ENCODE peak calls at places on chromosomes 13 and 19, in ten cellular contexts. Y is CD8-positive, alpha-beta T cell; L is neural progenitor cell; E is fibroblast of lung; X is trophoblast cell; U is suprapubic skin; C is adrenal gland; F is BE2C; H is heart right ventricle; D is psoas muscle. G is an unnamed sample.
A peak's percentile ranks its signal among the peaks of the same experiment; 100 is the strongest.

GRCh38 chr13:20566424-20566916 is 487 bp upstream of the IFT88 start:
- DNase-seq in Y (no peak), L (no peak), E (peak; percentile 62), X (peak; percentile 83), U (no peak), C (peak; percentile 74), F (no peak), H (no peak), D (no peak), G (peak; percentile 87)

GRCh38 chr13:113453962-113454361 is 674 bp upstream of the ADPRHL1 start:
- DNase-seq in Y (no peak), L (no peak), E (peak; percentile 36), X (no peak), U (no peak), C (peak; percentile 7), F (no peak), H (no peak), D (peak; percentile 44), G (no peak)

GRCh38 chr19:5559804-5560133 is 8.0 kb downstream of the TINCR start:
- DNase-seq in Y (no peak), L (no peak), E (no peak), X (no peak), U (no peak), C (no peak), F (no peak), H (no peak), D (no peak), G (peak; percentile 35)

GRCh38 chr19:30898353-30899103 is 450.7 kb downstream of the TSHZ3 start:
- DNase-seq in Y (no peak), L (no peak), E (no peak), X (no peak), U (peak; percentile 15), C (no peak), F (no peak), H (no peak), D (no peak), G (no peak)

GRCh38 chr19:898663-899062 is 5.4 kb downstream of the RNU6-9 start:
- DNase-seq in Y (peak; percentile 56), L (peak; percentile 54), E (no peak), X (peak; percentile 38), U (no peak), C (no peak), F (peak; percentile 71), H (no peak), D (peak; percentile 52), G (peak; percentile 78)

GRCh38 chr19:35206379-35206778 is 22.2 kb downstream of the FAM187B start:
- DNase-seq in Y (peak; percentile 56), L (no peak), E (no peak), X (no peak), U (no peak), C (no peak), F (no peak), H (no peak), D (no peak), G (no peak)

GRCh38 chr19:4870025-4870700 is 2.7 kb upstream of the PLIN3 start:
- DNase-seq in Y (no peak), L (no peak), E (peak; percentile 94), X (peak; percentile 91), U (no peak), C (peak; percentile 88), F (peak; percentile 50), H (no peak), D (peak; percentile 76), G (peak; percentile 91)

GRCh38 chr13:95643471-95643813 is 1.1 kb downstream of the DZIP1 start:
- DNase-seq in Y (no peak), L (peak; percentile 53), E (peak; percentile 60), X (peak; percentile 23), U (no peak), C (no peak), F (peak; percentile 41), H (no peak), D (no peak), G (peak; percentile 71)

GRCh38 chr19:5141278-5141925 is 172.5 kb downstream of the KDM4B start:
- DNase-seq in Y (no peak), L (no peak), E (no peak), X (peak; percentile 57), U (no peak), C (no peak), F (peak; percentile 16), H (no peak), D (peak; percentile 50), G (no peak)

GRCh38 chr19:35559281-35559659 is 4.2 kb downstream of the ATP4A start:
- DNase-seq in Y (no peak), L (peak; percentile 31), E (no peak), X (no peak), U (no peak), C (no peak), F (no peak), H (no peak), D (no peak), G (no peak)

GRCh38 chr19:1648926-1649541 is 3.4 kb downstream of the TCF3 start:
- DNase-seq in Y (no peak), L (no peak), E (no peak), X (peak; percentile 8), U (no peak), C (no peak), F (no peak), H (no peak), D (no peak), G (no peak)

GRCh38 chr13:99276706-99277105 is 18.5 kb upstream of the GPR18 start:
- DNase-seq in Y (no peak), L (no peak), E (no peak), X (no peak), U (no peak), C (no peak), F (no peak), H (no peak), D (no peak), G (no peak)

GRCh38 chr13:27857271-27857670 is 62.5 kb upstream of the PDX1 start:
- DNase-seq in Y (no peak), L (no peak), E (no peak), X (no peak), U (no peak), C (no peak), F (no peak), H (no peak), D (no peak), G (peak; percentile 74)

GRCh38 chr19:47228168-47228936 is 2.6 kb downstream of the BBC3 start:
- DNase-seq in Y (peak; percentile 61), L (peak; percentile 64), E (peak; percentile 11), X (peak; percentile 30), U (no peak), C (peak; percentile 74), F (peak; percentile 43), H (no peak), D (peak; percentile 75), G (peak; percentile 47)

GRCh38 chr19:17579523-17580244 is 24.2 kb downstream of the COLGALT1 start:
- DNase-seq in Y (no peak), L (peak; percentile 73), E (peak; percentile 57), X (peak; percentile 66), U (no peak), C (peak; percentile 55), F (peak; percentile 93), H (peak; percentile 35), D (peak; percentile 75), G (peak; percentile 75)

GRCh38 chr19:40777795-40778044 is 327 bp upstream of the RAB4B start:
- DNase-seq in Y (no peak), L (no peak), E (no peak), X (no peak), U (no peak), C (no peak), F (no peak), H (no peak), D (no peak), G (no peak)
- H3K27me3 ChIP-seq in Y (no peaks in the 10 kb centered on the region), L (no peaks in the 10 kb centered on the region), E (no peaks in the 10 kb centered on the region), X (no peaks in the 10 kb centered on the region), U (no peaks in the 10 kb centered on the region), C (no peaks in the 10 kb centered on the region), F (no peaks in the 10 kb centered on the region), H (no peaks in the 10 kb centered on the region), D (no peaks in the 10 kb centered on the region), G (no peaks in the 10 kb centered on the region)

GRCh38 chr19:55252760-55253159 is 6.1 kb downstream of the PPP6R1 start:
- DNase-seq in Y (no peak), L (no peak), E (no peak), X (no peak), U (no peak), C (no peak), F (no peak), H (no peak), D (peak; percentile 33), G (no peak)

GRCh38 chr19:55253842-55254624 is 4.8 kb downstream of the PPP6R1 start:
- DNase-seq in Y (peak; percentile 70), L (no peak), E (no peak), X (peak; percentile 11), U (peak; percentile 69), C (peak; percentile 29), F (no peak), H (no peak), D (peak; percentile 50), G (no peak)

GRCh38 chr19:55255618-55256423 is 3.0 kb downstream of the PPP6R1 start:
- DNase-seq in Y (peak; percentile 59), L (no peak), E (no peak), X (peak; percentile 18), U (peak; percentile 59), C (peak; percentile 26), F (no peak), H (no peak), D (peak; percentile 46), G (no peak)

GRCh38 chr19:55253264-55253663 is 5.6 kb downstream of the PPP6R1 start:
- DNase-seq in Y (no peak), L (no peak), E (no peak), X (no peak), U (no peak), C (no peak), F (no peak), H (no peak), D (peak; percentile 14), G (no peak)

GRCh38 chr19:55254625-55254977 is 4.2 kb downstream of the PPP6R1 start:
- DNase-seq in Y (no peak), L (no peak), E (no peak), X (no peak), U (no peak), C (no peak), F (no peak), H (no peak), D (no peak), G (no peak)
- H3K4me1 ChIP-seq in Y (peaks cover 72% of the 10 kb centered on the region), L (peaks cover 13% of the 10 kb centered on the region), E (peaks cover 3% of the 10 kb centered on the region), X (peaks cover 37% of the 10 kb centered on the region), U (peaks cover 71% of the 10 kb centered on the region), C (peaks cover 77% of the 10 kb centered on the region), F (peaks cover 4% of the 10 kb centered on the region), H (peaks cover 76% of the 10 kb centered on the region), D (peaks cover 56% of the 10 kb centered on the region), G (peaks cover 5% of the 10 kb centered on the region)

GRCh38 chr13:44969858-44970484 is 19.3 kb downstream of the NUFIP1 start:
- DNase-seq in Y (no peak), L (peak; percentile 82), E (peak; percentile 76), X (peak; percentile 86), U (no peak), C (no peak), F (no peak), H (peak; percentile 22), D (no peak), G (peak; percentile 73)
- H3K27me3 ChIP-seq in Y (no peaks in the 10 kb centered on the region), L (no peaks in the 10 kb centered on the region), E (no peaks in the 10 kb centered on the region), X (no peaks in the 10 kb centered on the region), U (no peaks in the 10 kb centered on the region), C (no peaks in the 10 kb centered on the region), F (no peaks in the 10 kb centered on the region), H (no peaks in the 10 kb centered on the region), D (no peaks in the 10 kb centered on the region), G (no peaks in the 10 kb centered on the region)

GRCh38 chr19:55675661-55676354 is 782 bp downstream of the EPN1 start:
- DNase-seq in Y (no peak), L (no peak), E (no peak), X (no peak), U (no peak), C (no peak), F (no peak), H (no peak), D (peak; percentile 27), G (no peak)
- H3K4me1 ChIP-seq in Y (peaks cover 45% of the 10 kb centered on the region), L (peaks cover 19% of the 10 kb centered on the region), E (peaks cover 14% of the 10 kb centered on the region), X (no peaks in the 10 kb centered on the region), U (peaks cover 65% of the 10 kb centered on the region), C (peaks cover 63% of the 10 kb centered on the region), F (peaks cover 19% of the 10 kb centered on the region), H (peaks cover 59% of the 10 kb centered on the region), D (peaks cover 30% of the 10 kb centered on the region), G (peaks cover 3% of the 10 kb centered on the region)